ENCODE peak calls at places on chromosomes 7 and 10, in seven cellular contexts. One of them, this sample, is unnamed.

GRCh38 chr10:93495654-93496321 is 624 bp upstream of the CEP55 start:
- DNase-seq in naive thymus-derived CD4-positive, alpha-beta T cell: no peak
- DNase-seq in left cardiac atrium: peak
- DNase-seq in aorta: peak
- DNase-seq in right lobe of liver: no peak
- DNase-seq in MCF 10A: peak
- DNase-seq in lower lobe of right lung: no peak
- DNase-seq in this sample: peak

GRCh38 chr10:131857156-131858117 is 43.4 kb upstream of the PPP2R2D start:
- DNase-seq in lower lobe of right lung: peak
- DNase-seq in left cardiac atrium: no peak
- DNase-seq in right lobe of liver: peak
- DNase-seq in naive thymus-derived CD4-positive, alpha-beta T cell: no peak
- DNase-seq in MCF 10A: no peak
- DNase-seq in aorta: no peak
- DNase-seq in this sample: no peak

GRCh38 chr10:14700551-14700950 is 74.1 kb downstream of the FAM107B start:
- DNase-seq in naive thymus-derived CD4-positive, alpha-beta T cell: no peak
- DNase-seq in aorta: no peak
- DNase-seq in MCF 10A: no peak
- DNase-seq in left cardiac atrium: no peak
- DNase-seq in right lobe of liver: no peak
- DNase-seq in lower lobe of right lung: no peak
- DNase-seq in this sample: no peak

GRCh38 chr10:75235375-75236177 is at the start of gene COMTD1:
- DNase-seq in right lobe of liver: peak
- DNase-seq in left cardiac atrium: peak
- DNase-seq in lower lobe of right lung: peak
- DNase-seq in aorta: peak
- DNase-seq in MCF 10A: peak
- DNase-seq in naive thymus-derived CD4-positive, alpha-beta T cell: peak
- DNase-seq in this sample: peak

GRCh38 chr10:125414998-125415397 is 254.6 kb upstream of the CTBP2 start:
- DNase-seq in left cardiac atrium: no peak
- DNase-seq in aorta: no peak
- DNase-seq in right lobe of liver: no peak
- DNase-seq in lower lobe of right lung: no peak
- DNase-seq in MCF 10A: no peak
- DNase-seq in naive thymus-derived CD4-positive, alpha-beta T cell: no peak
- DNase-seq in this sample: no peak

GRCh38 chr7:7157177-7157886 is 25.0 kb upstream of the C1GALT1 start:
- DNase-seq in MCF 10A: peak
- DNase-seq in aorta: peak
- DNase-seq in left cardiac atrium: no peak
- DNase-seq in naive thymus-derived CD4-positive, alpha-beta T cell: peak
- DNase-seq in lower lobe of right lung: no peak
- DNase-seq in right lobe of liver: no peak
- DNase-seq in this sample: no peak

GRCh38 chr7:106824458-106824857 is 40.6 kb upstream of the PIK3CG start:
- DNase-seq in MCF 10A: no peak
- DNase-seq in aorta: no peak
- DNase-seq in left cardiac atrium: no peak
- DNase-seq in naive thymus-derived CD4-positive, alpha-beta T cell: no peak
- DNase-seq in lower lobe of right lung: no peak
- DNase-seq in right lobe of liver: no peak
- DNase-seq in this sample: peak

GRCh38 chr10:104834580-104834979 is 193.5 kb downstream of the SORCS3 start:
- DNase-seq in aorta: no peak
- DNase-seq in right lobe of liver: no peak
- DNase-seq in left cardiac atrium: no peak
- DNase-seq in MCF 10A: no peak
- DNase-seq in lower lobe of right lung: no peak
- DNase-seq in naive thymus-derived CD4-positive, alpha-beta T cell: no peak
- DNase-seq in this sample: no peak

GRCh38 chr10:67779455-67780205 is 58.4 kb downstream of the DNAJC12 start:
- DNase-seq in naive thymus-derived CD4-positive, alpha-beta T cell: peak
- DNase-seq in right lobe of liver: no peak
- DNase-seq in left cardiac atrium: peak
- DNase-seq in lower lobe of right lung: no peak
- DNase-seq in MCF 10A: peak
- DNase-seq in aorta: peak
- DNase-seq in this sample: peak

GRCh38 chr10:132094581-132095234 is 29.0 kb downstream of the JAKMIP3 start:
- DNase-seq in aorta: no peak
- DNase-seq in right lobe of liver: no peak
- DNase-seq in naive thymus-derived CD4-positive, alpha-beta T cell: no peak
- DNase-seq in left cardiac atrium: no peak
- DNase-seq in MCF 10A: peak
- DNase-seq in lower lobe of right lung: no peak
- DNase-seq in this sample: no peak

GRCh38 chr10:68787813-68788212 is 39.5 kb upstream of the STOX1 start:
- DNase-seq in MCF 10A: no peak
- DNase-seq in lower lobe of right lung: no peak
- DNase-seq in naive thymus-derived CD4-positive, alpha-beta T cell: no peak
- DNase-seq in right lobe of liver: no peak
- DNase-seq in left cardiac atrium: no peak
- DNase-seq in aorta: no peak
- DNase-seq in this sample: no peak

GRCh38 chr7:80082214-80082613 is 52.4 kb upstream of the GNAI1 start:
- DNase-seq in aorta: no peak
- DNase-seq in MCF 10A: no peak
- DNase-seq in right lobe of liver: no peak
- DNase-seq in left cardiac atrium: no peak
- DNase-seq in naive thymus-derived CD4-positive, alpha-beta T cell: no peak
- DNase-seq in lower lobe of right lung: no peak
- DNase-seq in this sample: no peak

GRCh38 chr7:25722856-25723255 is 429.1 kb upstream of the NFE2L3 start:
- DNase-seq in MCF 10A: no peak
- DNase-seq in aorta: no peak
- DNase-seq in naive thymus-derived CD4-positive, alpha-beta T cell: no peak
- DNase-seq in left cardiac atrium: no peak
- DNase-seq in right lobe of liver: no peak
- DNase-seq in lower lobe of right lung: no peak
- DNase-seq in this sample: no peak

GRCh38 chr10:124735491-124736286 is 8.5 kb downstream of the FAM53B start:
- DNase-seq in MCF 10A: no peak
- DNase-seq in naive thymus-derived CD4-positive, alpha-beta T cell: no peak
- DNase-seq in left cardiac atrium: no peak
- DNase-seq in aorta: no peak
- DNase-seq in lower lobe of right lung: no peak
- DNase-seq in right lobe of liver: no peak
- DNase-seq in this sample: no peak

GRCh38 chr10:32189400-32190084 is 133.3 kb upstream of the KIF5B start:
- DNase-seq in naive thymus-derived CD4-positive, alpha-beta T cell: no peak
- DNase-seq in MCF 10A: peak
- DNase-seq in lower lobe of right lung: no peak
- DNase-seq in right lobe of liver: no peak
- DNase-seq in aorta: no peak
- DNase-seq in left cardiac atrium: no peak
- DNase-seq in this sample: peak

GRCh38 chr7:8751557-8752231 is 318.3 kb downstream of the NXPH1 start:
- DNase-seq in MCF 10A: no peak
- DNase-seq in left cardiac atrium: no peak
- DNase-seq in aorta: no peak
- DNase-seq in right lobe of liver: no peak
- DNase-seq in naive thymus-derived CD4-positive, alpha-beta T cell: no peak
- DNase-seq in lower lobe of right lung: no peak
- DNase-seq in this sample: no peak

GRCh38 chr7:108431099-108431498 is 25.1 kb downstream of the NRCAM start:
- DNase-seq in aorta: no peak
- DNase-seq in naive thymus-derived CD4-positive, alpha-beta T cell: no peak
- DNase-seq in MCF 10A: no peak
- DNase-seq in lower lobe of right lung: no peak
- DNase-seq in right lobe of liver: no peak
- DNase-seq in left cardiac atrium: no peak
- DNase-seq in this sample: no peak

GRCh38 chr10:110225441-110225755 is 18.0 kb downstream of the MXI1 start:
- DNase-seq in naive thymus-derived CD4-positive, alpha-beta T cell: no peak
- DNase-seq in MCF 10A: no peak
- DNase-seq in lower lobe of right lung: no peak
- DNase-seq in aorta: no peak
- DNase-seq in right lobe of liver: no peak
- DNase-seq in left cardiac atrium: no peak
- DNase-seq in this sample: no peak

GRCh38 chr10:84685047-84685660 is 356.8 kb downstream of the CCSER2 start:
- DNase-seq in left cardiac atrium: no peak
- DNase-seq in MCF 10A: no peak
- DNase-seq in naive thymus-derived CD4-positive, alpha-beta T cell: no peak
- DNase-seq in right lobe of liver: no peak
- DNase-seq in aorta: no peak
- DNase-seq in lower lobe of right lung: no peak
- DNase-seq in this sample: no peak

GRCh38 chr10:78931333-78932083 is 137.3 kb upstream of the ZMIZ1 start:
- DNase-seq in aorta: peak
- DNase-seq in naive thymus-derived CD4-positive, alpha-beta T cell: no peak
- DNase-seq in left cardiac atrium: peak
- DNase-seq in right lobe of liver: peak
- DNase-seq in MCF 10A: peak
- DNase-seq in lower lobe of right lung: no peak
- DNase-seq in this sample: no peak

GRCh38 chr7:44735403-44736165 is 13.1 kb upstream of the ZMIZ2 start:
- DNase-seq in naive thymus-derived CD4-positive, alpha-beta T cell: no peak
- DNase-seq in aorta: no peak
- DNase-seq in MCF 10A: peak
- DNase-seq in lower lobe of right lung: no peak
- DNase-seq in right lobe of liver: no peak
- DNase-seq in left cardiac atrium: no peak
- DNase-seq in this sample: peak

GRCh38 chr10:1465421-1465902 is 271.9 kb downstream of the ADARB2 start:
- DNase-seq in aorta: no peak
- DNase-seq in lower lobe of right lung: no peak
- DNase-seq in left cardiac atrium: no peak
- DNase-seq in right lobe of liver: no peak
- DNase-seq in MCF 10A: peak
- DNase-seq in naive thymus-derived CD4-positive, alpha-beta T cell: no peak
- DNase-seq in this sample: no peak

GRCh38 chr10:32104622-32105509 is 48.6 kb upstream of the KIF5B start:
- DNase-seq in MCF 10A: no peak
- DNase-seq in naive thymus-derived CD4-positive, alpha-beta T cell: no peak
- DNase-seq in lower lobe of right lung: no peak
- DNase-seq in aorta: no peak
- DNase-seq in left cardiac atrium: no peak
- DNase-seq in right lobe of liver: no peak
- DNase-seq in this sample: no peak

GRCh38 chr10:84308481-84309304 is 19.7 kb upstream of the CCSER2 start:
- DNase-seq in lower lobe of right lung: peak
- DNase-seq in left cardiac atrium: peak
- DNase-seq in right lobe of liver: no peak
- DNase-seq in aorta: peak
- DNase-seq in MCF 10A: no peak
- DNase-seq in naive thymus-derived CD4-positive, alpha-beta T cell: peak
- DNase-seq in this sample: no peak

GRCh38 chr10:97853006-97853405 is 3.4 kb downstream of the GOLGA7B start:
- DNase-seq in naive thymus-derived CD4-positive, alpha-beta T cell: no peak
- DNase-seq in lower lobe of right lung: no peak
- DNase-seq in left cardiac atrium: no peak
- DNase-seq in aorta: no peak
- DNase-seq in right lobe of liver: no peak
- DNase-seq in MCF 10A: no peak
- DNase-seq in this sample: no peak

GRCh38 chr7:107032720-107033438 is 11.6 kb upstream of the PRKAR2B start:
- DNase-seq in aorta: no peak
- DNase-seq in right lobe of liver: no peak
- DNase-seq in naive thymus-derived CD4-positive, alpha-beta T cell: no peak
- DNase-seq in left cardiac atrium: no peak
- DNase-seq in lower lobe of right lung: no peak
- DNase-seq in MCF 10A: no peak
- DNase-seq in this sample: no peak

GRCh38 chr10:29355436-29355991 is 66.6 kb downstream of the LYZL1 start:
- DNase-seq in right lobe of liver: no peak
- DNase-seq in left cardiac atrium: no peak
- DNase-seq in MCF 10A: no peak
- DNase-seq in naive thymus-derived CD4-positive, alpha-beta T cell: no peak
- DNase-seq in aorta: no peak
- DNase-seq in lower lobe of right lung: no peak
- DNase-seq in this sample: no peak

GRCh38 chr10:132878091-132878729 is 64.2 kb downstream of the CFAP46 start:
- DNase-seq in right lobe of liver: no peak
- DNase-seq in left cardiac atrium: no peak
- DNase-seq in MCF 10A: no peak
- DNase-seq in lower lobe of right lung: no peak
- DNase-seq in aorta: peak
- DNase-seq in naive thymus-derived CD4-positive, alpha-beta T cell: no peak
- DNase-seq in this sample: no peak

GRCh38 chr10:93876391-93876790 is 17.4 kb upstream of the SLC35G1 start:
- DNase-seq in naive thymus-derived CD4-positive, alpha-beta T cell: no peak
- DNase-seq in MCF 10A: no peak
- DNase-seq in lower lobe of right lung: no peak
- DNase-seq in right lobe of liver: no peak
- DNase-seq in left cardiac atrium: no peak
- DNase-seq in aorta: no peak
- DNase-seq in this sample: no peak

GRCh38 chr10:120415709-120416330 is 41.2 kb upstream of the PLPP4 start:
- DNase-seq in left cardiac atrium: no peak
- DNase-seq in MCF 10A: peak
- DNase-seq in right lobe of liver: no peak
- DNase-seq in aorta: no peak
- DNase-seq in naive thymus-derived CD4-positive, alpha-beta T cell: no peak
- DNase-seq in lower lobe of right lung: no peak
- DNase-seq in this sample: peak

GRCh38 chr10:43372751-43373445 is 1.5 kb downstream of the FXYD4 start:
- DNase-seq in left cardiac atrium: no peak
- DNase-seq in lower lobe of right lung: peak
- DNase-seq in right lobe of liver: peak
- DNase-seq in aorta: peak
- DNase-seq in MCF 10A: no peak
- DNase-seq in naive thymus-derived CD4-positive, alpha-beta T cell: no peak
- DNase-seq in this sample: no peak

GRCh38 chr10:46555713-46556514 is 544 bp downstream of the GPRIN2 start:
- DNase-seq in aorta: peak
- DNase-seq in lower lobe of right lung: peak
- DNase-seq in right lobe of liver: peak
- DNase-seq in MCF 10A: no peak
- DNase-seq in left cardiac atrium: no peak
- DNase-seq in naive thymus-derived CD4-positive, alpha-beta T cell: no peak
- DNase-seq in this sample: no peak

GRCh38 chr7:82805527-82805960 is 357.1 kb downstream of the PCLO start:
- DNase-seq in MCF 10A: peak
- DNase-seq in right lobe of liver: no peak
- DNase-seq in lower lobe of right lung: no peak
- DNase-seq in left cardiac atrium: no peak
- DNase-seq in naive thymus-derived CD4-positive, alpha-beta T cell: no peak
- DNase-seq in aorta: no peak
- DNase-seq in this sample: peak

GRCh38 chr7:41979834-41980307 is 257.1 kb downstream of the GLI3 start:
- DNase-seq in naive thymus-derived CD4-positive, alpha-beta T cell: no peak
- DNase-seq in MCF 10A: peak
- DNase-seq in lower lobe of right lung: no peak
- DNase-seq in right lobe of liver: no peak
- DNase-seq in aorta: no peak
- DNase-seq in left cardiac atrium: no peak
- DNase-seq in this sample: peak

GRCh38 chr10:8137272-8137680 is 82.8 kb downstream of the GATA3 start:
- DNase-seq in lower lobe of right lung: no peak
- DNase-seq in naive thymus-derived CD4-positive, alpha-beta T cell: peak
- DNase-seq in left cardiac atrium: no peak
- DNase-seq in aorta: no peak
- DNase-seq in MCF 10A: no peak
- DNase-seq in right lobe of liver: no peak
- DNase-seq in this sample: no peak

GRCh38 chr10:114279289-114279688 is 40.2 kb downstream of the VWA2 start:
- DNase-seq in MCF 10A: no peak
- DNase-seq in right lobe of liver: no peak
- DNase-seq in left cardiac atrium: no peak
- DNase-seq in aorta: no peak
- DNase-seq in lower lobe of right lung: no peak
- DNase-seq in naive thymus-derived CD4-positive, alpha-beta T cell: no peak
- DNase-seq in this sample: no peak

GRCh38 chr10:24457661-24458318 is 248.9 kb downstream of the KIAA1217 start:
- DNase-seq in MCF 10A: peak
- DNase-seq in aorta: no peak
- DNase-seq in right lobe of liver: no peak
- DNase-seq in lower lobe of right lung: no peak
- DNase-seq in left cardiac atrium: no peak
- DNase-seq in naive thymus-derived CD4-positive, alpha-beta T cell: no peak
- DNase-seq in this sample: no peak